ENCODE peak calls at places on chromosomes 7 and 10, in eight cellular contexts. S is adipocyte; V is SJSA1; P is K562; J is mammary epithelial cell; H is suprapubic skin; Z is fibroblast of lung; R is CD4-positive, CD25-positive, alpha-beta regulatory T cell. W is an unnamed sample.

GRCh38 chr7:41465571-41465970 is 237.3 kb downstream of the INHBA start:
- DNase-seq in V (no peak), R (no peak), Z (no peak), J (no peak), S (no peak), P (no peak), H (no peak), W (no peak)

GRCh38 chr10:31528834-31529233 is 209.8 kb downstream of the ZEB1 start:
- DNase-seq in H (no peak), S (peak; percentile 35), Z (peak; percentile 26), V (no peak), R (no peak), P (no peak), J (no peak), W (no peak)

GRCh38 chr7:36734731-36735130 is 10.4 kb upstream of the AOAH start:
- DNase-seq in H (no peak), Z (no peak), V (no peak), S (no peak), P (no peak), J (no peak), R (no peak), W (no peak)

GRCh38 chr7:149209518-149210269 is 14.3 kb downstream of the ZNF282 start:
- DNase-seq in P (peak; percentile 84), V (peak; percentile 62), H (no peak), R (peak; percentile 82), J (peak; percentile 62), Z (peak; percentile 41), S (peak; percentile 35), W (peak; percentile 26)

GRCh38 chr7:119090851-119091250 is 866.3 kb downstream of the ANKRD7 start:
- DNase-seq in R (no peak), P (no peak), Z (peak; percentile 51), J (peak; percentile 28), V (no peak), H (no peak), S (no peak), W (no peak)

GRCh38 chr10:19860107-19860506 is 43.9 kb downstream of the PLXDC2 start:
- DNase-seq in S (no peak), H (no peak), V (no peak), Z (no peak), R (no peak), J (no peak), P (no peak), W (no peak)

GRCh38 chr10:37952051-37952815 is 24.2 kb downstream of the ZNF25 start:
- DNase-seq in S (no peak), H (no peak), Z (no peak), J (no peak), R (no peak), V (peak; percentile 15), P (no peak), W (no peak)

GRCh38 chr10:59702347-59702746 is 7.3 kb downstream of the SLC16A9 start:
- DNase-seq in R (no peak), H (no peak), J (no peak), V (no peak), Z (no peak), P (no peak), S (no peak), W (no peak)

GRCh38 chr7:70498633-70499032 is 633.3 kb upstream of the GALNT17 start:
- DNase-seq in V (no peak), H (no peak), P (no peak), S (no peak), R (no peak), J (no peak), Z (no peak), W (no peak)

DNA sequence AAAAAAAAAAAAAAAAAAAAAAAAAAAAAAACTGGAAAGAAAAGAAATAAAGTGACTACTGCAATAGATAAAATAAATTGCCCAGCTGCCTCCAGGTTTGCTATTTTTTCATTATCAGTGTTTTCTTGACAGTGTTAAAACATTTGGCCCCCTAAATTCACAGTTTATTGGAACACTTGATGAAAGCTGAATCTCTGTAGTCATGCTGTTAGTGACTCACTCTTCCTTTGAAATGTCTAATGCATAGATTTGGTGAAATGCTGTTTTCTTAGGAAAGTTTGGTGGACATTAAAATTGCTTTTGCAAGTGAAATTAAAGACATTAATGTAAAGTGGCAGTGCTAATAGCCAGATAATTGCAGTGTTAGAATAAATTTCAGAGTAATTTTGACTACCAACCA is 785.2 kb downstream of the NRG3 start:
- DNase-seq in H (no peak), R (no peak), Z (no peak), S (no peak), V (no peak), P (no peak), J (no peak), W (no peak)
- H3K9me3 ChIP-seq in H (no peaks in the 10 kb centered on the region), R (no peaks in the 10 kb centered on the region), Z (no peaks in the 10 kb centered on the region), S (no peaks in the 10 kb centered on the region), V (peaks cover 3% of the 10 kb centered on the region), P (no peaks in the 10 kb centered on the region), J (no peaks in the 10 kb centered on the region), W (no peaks in the 10 kb centered on the region)

GRCh38 chr7:120272261-120272895 is 597 bp upstream of the KCND2 start:
- DNase-seq in H (no peak), P (peak; percentile 60), J (peak; percentile 29), R (peak; percentile 6), S (peak; percentile 79), Z (peak; percentile 75), V (peak; percentile 15), W (peak; percentile 8)
- H3K4me3 ChIP-seq in H (peak overlapping the region; percentile 54), P (no peak overlapping the region), J (peak overlapping the region; percentile 24), R (no peak overlapping the region), S (peak overlapping the region; percentile 93), Z (peak overlapping the region; percentile 69), V (no peak overlapping the region), W (peak overlapping the region; percentile 46)

DNA sequence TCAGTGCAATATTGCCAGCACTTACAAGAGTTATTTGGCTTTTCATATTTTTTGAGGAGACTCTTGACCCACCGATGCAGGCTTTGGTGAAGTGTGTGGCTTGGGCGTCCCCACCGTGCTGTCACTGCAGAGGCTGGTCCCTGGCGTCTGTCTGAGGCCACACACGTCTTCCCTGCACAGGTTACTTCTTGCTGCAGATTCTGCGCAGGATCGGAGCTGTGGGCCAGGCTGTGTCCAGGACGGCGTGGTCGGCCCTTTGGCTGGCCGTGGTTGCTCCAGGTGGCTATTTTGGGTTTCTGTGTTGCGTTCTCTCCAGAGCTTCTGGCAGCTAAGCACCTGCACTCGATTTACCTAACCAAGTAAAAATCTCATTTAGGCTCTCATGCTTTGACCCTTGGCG is 18.9 kb downstream of the SUN1 start:
- DNase-seq in V (no peak), S (no peak), H (no peak), Z (no peak), P (no peak), J (no peak), R (no peak), W (no peak)
- H3K9me3 ChIP-seq in V (peaks cover 3% of the 10 kb centered on the region), S (no peaks in the 10 kb centered on the region), H (no peaks in the 10 kb centered on the region), Z (no peaks in the 10 kb centered on the region), P (no peaks in the 10 kb centered on the region), J (no peaks in the 10 kb centered on the region), R (no peaks in the 10 kb centered on the region), W (peaks cover 2% of the 10 kb centered on the region)

DNA sequence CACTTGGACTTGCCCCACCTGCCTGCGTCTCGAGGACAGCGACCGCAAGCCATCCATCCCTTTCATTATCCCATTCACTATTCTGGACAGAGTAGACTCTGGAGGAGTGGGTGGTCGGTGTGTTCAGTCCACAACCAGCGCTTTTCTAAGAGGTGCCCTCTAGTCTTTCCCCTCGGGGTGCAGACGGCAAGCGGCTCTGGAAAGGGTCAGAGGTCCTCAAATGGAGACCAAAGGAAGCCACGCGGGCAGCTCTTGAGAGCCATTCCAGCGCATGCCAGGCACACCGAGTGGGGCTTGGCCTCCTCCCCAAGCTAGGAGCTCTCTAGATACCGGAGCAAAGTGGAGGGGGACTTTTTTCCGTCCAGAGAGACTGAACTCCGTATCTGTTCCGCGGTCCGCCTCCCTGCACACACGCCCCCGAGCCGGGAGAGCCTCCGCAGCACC is 697 bp downstream of the GSDME start:
- DNase-seq in H (no peak), R (peak; percentile 27), Z (no peak), J (no peak), S (no peak), V (no peak), P (no peak), W (no peak)
- H3K4me3 ChIP-seq in H (peak overlapping the region; percentile 56), R (no peak overlapping the region), Z (peak overlapping the region; percentile 71), J (peak overlapping the region; percentile 73), S (peak overlapping the region; percentile 83), V (peak overlapping the region; percentile 77), P (peak overlapping the region; percentile 39), W (peak overlapping the region; percentile 63)

GRCh38 chr7:65896279-65896678 is 23.4 kb downstream of the VKORC1L1 start:
- DNase-seq in Z (peak; percentile 18), H (no peak), S (no peak), V (no peak), R (no peak), P (no peak), J (no peak), W (no peak)

GRCh38 chr7:65892169-65892568 is 19.3 kb downstream of the VKORC1L1 start:
- DNase-seq in S (no peak), J (no peak), R (no peak), V (no peak), H (no peak), P (no peak), Z (no peak), W (no peak)

DNA sequence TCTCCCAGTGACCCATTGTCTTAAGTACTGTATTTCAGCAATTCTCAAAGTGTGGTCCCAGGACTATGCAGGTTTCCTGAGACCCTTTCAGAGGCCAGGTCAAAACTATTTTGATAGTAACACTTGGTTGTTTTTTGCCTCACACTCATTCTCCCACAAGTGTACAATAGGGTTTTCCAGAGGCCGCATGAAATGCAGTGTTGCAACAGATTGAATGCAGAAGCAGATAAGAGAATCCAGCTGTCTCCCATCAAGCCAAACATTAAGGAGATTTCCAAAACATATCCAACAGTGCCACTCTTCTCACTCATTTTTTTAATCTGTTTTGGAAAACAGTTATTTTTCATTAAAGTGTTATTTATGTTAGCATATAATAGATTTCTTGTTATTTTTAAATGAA is 20.0 kb downstream of the VKORC1L1 start:
- DNase-seq in J (no peak), H (no peak), S (peak; percentile 44), R (no peak), V (no peak), P (no peak), Z (peak; percentile 69), W (no peak)
- H3K9me3 ChIP-seq in J (no peaks in the 10 kb centered on the region), H (no peaks in the 10 kb centered on the region), S (no peaks in the 10 kb centered on the region), R (no peaks in the 10 kb centered on the region), V (no peaks in the 10 kb centered on the region), P (no peaks in the 10 kb centered on the region), Z (no peaks in the 10 kb centered on the region), W (no peaks in the 10 kb centered on the region)

W was measured in MG63.